ENCODE peak calls at places on chromosomes 5 and 9, in six cellular contexts. S, F, O, L, H and N are unnamed samples.

GRCh38 chr9:88278036-88278435 is 110.2 kb upstream of the SPIN1 start:
- DNase-seq in L (no peak), H (peak; percentile 32), S (no peak), F (no peak), O (no peak), N (no peak)

GRCh38 chr5:108726446-108727091 is 21.1 kb upstream of the FER start:
- DNase-seq in F (no peak), H (no peak), S (peak; percentile 19), O (no peak), L (no peak), N (no peak)

GRCh38 chr5:137630972-137631370 is 104.9 kb downstream of the KLHL3 start:
- DNase-seq in S (no peak), F (no peak), L (no peak), H (peak; percentile 8), O (no peak), N (no peak)

GRCh38 chr9:18997151-18997550 is 35.9 kb downstream of the SAXO1 start:
- DNase-seq in H (no peak), S (no peak), L (no peak), F (no peak), O (no peak), N (no peak)

GRCh38 chr9:131951155-131951554 is 128.5 kb downstream of the MED27 start:
- DNase-seq in H (no peak), S (no peak), O (no peak), F (no peak), L (no peak), N (no peak)

GRCh38 chr9:9499546-9499945 is 1113.3 kb downstream of the PTPRD start:
- DNase-seq in F (no peak), O (no peak), L (no peak), H (no peak), S (no peak), N (no peak)

GRCh38 chr9:127467621-127468020 is 16.3 kb downstream of the LRSAM1 start:
- DNase-seq in O (no peak), F (no peak), L (no peak), H (no peak), S (no peak), N (no peak)

GRCh38 chr5:13566903-13567339 is 377.6 kb downstream of the DNAH5 start:
- DNase-seq in O (no peak), F (peak; percentile 64), H (peak; percentile 10), S (peak; percentile 68), L (peak; percentile 72), N (peak; percentile 75)

GRCh38 chr5:127014573-127014972 is 15.8 kb downstream of the MARCHF3 start:
- DNase-seq in S (no peak), L (no peak), F (no peak), H (no peak), O (no peak), N (no peak)

GRCh38 chr5:99646011-99646647 is 717.3 kb upstream of the CHD1 start:
- DNase-seq in O (no peak), F (no peak), H (no peak), L (no peak), S (no peak), N (no peak)

GRCh38 chr5:54881286-54882005 is 103.9 kb downstream of the ESM1 start:
- DNase-seq in S (no peak), H (no peak), O (peak; percentile 18), L (no peak), F (no peak), N (no peak)

GRCh38 chr5:135504376-135504775 is 31.4 kb downstream of the NEUROG1 start:
- DNase-seq in L (no peak), F (no peak), H (no peak), S (no peak), O (no peak), N (no peak)

GRCh38 chr5:135511858-135512257 is 23.9 kb downstream of the NEUROG1 start:
- DNase-seq in H (no peak), L (no peak), O (no peak), F (no peak), S (no peak), N (no peak)

GRCh38 chr5:135509995-135510394 is 25.8 kb downstream of the NEUROG1 start:
- DNase-seq in H (no peak), O (no peak), L (no peak), S (no peak), F (no peak), N (no peak)

GRCh38 chr5:135505973-135506372 is 29.8 kb downstream of the NEUROG1 start:
- DNase-seq in L (no peak), O (no peak), S (peak; percentile 9), F (no peak), H (no peak), N (no peak)

DNA sequence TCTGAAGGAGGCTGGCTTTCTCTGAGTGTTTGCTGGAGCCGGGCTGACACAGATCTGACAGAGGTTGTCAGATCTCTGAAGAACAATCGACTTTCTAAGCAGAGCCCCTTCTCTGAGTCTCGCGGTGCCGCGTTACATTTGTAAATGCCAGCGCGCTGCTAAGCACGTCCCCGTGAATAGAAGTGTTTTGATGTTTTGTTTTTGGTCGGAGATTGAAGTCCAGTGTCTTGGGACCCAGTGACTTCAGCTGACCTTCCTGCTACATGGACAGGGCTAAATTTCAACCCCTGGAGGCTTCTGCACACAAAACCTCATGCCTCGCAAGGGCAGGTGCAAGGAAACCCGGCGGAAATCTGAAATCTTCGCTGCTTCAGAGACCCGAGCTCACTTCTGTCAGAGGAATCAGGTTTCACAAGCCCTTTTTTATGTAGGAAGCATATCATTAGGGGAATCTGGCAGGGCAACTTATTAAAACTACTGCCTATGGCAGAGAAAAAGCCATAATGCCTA is 27.2 kb downstream of the NEUROG1 start:
- DNase-seq in O (no peak), F (no peak), S (no peak), H (peak; percentile 69), L (no peak), N (no peak)
- H3K4me3 ChIP-seq in O (no peak overlapping the region), F (no peak overlapping the region), S (no peak overlapping the region), H (peak overlapping the region; percentile 48), L (no peak overlapping the region), N (no peak overlapping the region)

GRCh38 chr5:181084631-181085195 is 44.6 kb downstream of the BTNL9 start:
- DNase-seq in S (no peak), L (no peak), F (no peak), H (peak; percentile 36), O (no peak), N (no peak)
- H3K4me3 ChIP-seq in S (no peak overlapping the region), L (no peak overlapping the region), F (no peak overlapping the region), H (peak overlapping the region; percentile 49), O (no peak overlapping the region), N (no peak overlapping the region)

GRCh38 chr5:34053571-34054271 is 10.7 kb upstream of the C1QTNF3 start:
- DNase-seq in F (no peak), H (no peak), O (no peak), S (no peak), L (no peak), N (no peak)
- H3K4me3 ChIP-seq in F (no peak overlapping the region), H (no peak overlapping the region), O (no peak overlapping the region), S (no peak overlapping the region), L (no peak overlapping the region), N (no peak overlapping the region)

DNA sequence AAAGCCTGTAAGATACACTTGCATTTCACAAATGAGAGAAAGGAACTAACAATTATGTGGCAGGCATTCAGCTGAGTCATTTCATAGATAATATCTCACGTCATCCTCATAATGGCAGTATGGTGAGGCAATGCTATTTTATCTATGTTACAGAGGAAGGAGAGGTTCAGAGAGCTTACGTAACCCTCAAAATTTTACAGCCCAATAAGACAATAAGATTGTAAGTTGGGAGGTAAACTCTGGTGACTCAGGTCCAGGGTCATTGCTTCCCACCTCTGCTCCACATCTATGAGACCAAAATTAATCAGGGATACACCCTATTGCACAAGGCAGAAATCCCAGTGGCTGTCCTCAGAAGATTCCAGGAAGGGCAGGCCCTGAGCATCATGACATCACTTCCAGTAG is 309.7 kb downstream of the NSG2 start:
- DNase-seq in O (no peak), H (no peak), F (peak; percentile 48), L (peak; percentile 87), S (peak; percentile 87), N (peak; percentile 37)
- H3K4me3 ChIP-seq in O (no peak overlapping the region), H (no peak overlapping the region), F (no peak overlapping the region), L (no peak overlapping the region), S (no peak overlapping the region), N (no peak overlapping the region)

DNA sequence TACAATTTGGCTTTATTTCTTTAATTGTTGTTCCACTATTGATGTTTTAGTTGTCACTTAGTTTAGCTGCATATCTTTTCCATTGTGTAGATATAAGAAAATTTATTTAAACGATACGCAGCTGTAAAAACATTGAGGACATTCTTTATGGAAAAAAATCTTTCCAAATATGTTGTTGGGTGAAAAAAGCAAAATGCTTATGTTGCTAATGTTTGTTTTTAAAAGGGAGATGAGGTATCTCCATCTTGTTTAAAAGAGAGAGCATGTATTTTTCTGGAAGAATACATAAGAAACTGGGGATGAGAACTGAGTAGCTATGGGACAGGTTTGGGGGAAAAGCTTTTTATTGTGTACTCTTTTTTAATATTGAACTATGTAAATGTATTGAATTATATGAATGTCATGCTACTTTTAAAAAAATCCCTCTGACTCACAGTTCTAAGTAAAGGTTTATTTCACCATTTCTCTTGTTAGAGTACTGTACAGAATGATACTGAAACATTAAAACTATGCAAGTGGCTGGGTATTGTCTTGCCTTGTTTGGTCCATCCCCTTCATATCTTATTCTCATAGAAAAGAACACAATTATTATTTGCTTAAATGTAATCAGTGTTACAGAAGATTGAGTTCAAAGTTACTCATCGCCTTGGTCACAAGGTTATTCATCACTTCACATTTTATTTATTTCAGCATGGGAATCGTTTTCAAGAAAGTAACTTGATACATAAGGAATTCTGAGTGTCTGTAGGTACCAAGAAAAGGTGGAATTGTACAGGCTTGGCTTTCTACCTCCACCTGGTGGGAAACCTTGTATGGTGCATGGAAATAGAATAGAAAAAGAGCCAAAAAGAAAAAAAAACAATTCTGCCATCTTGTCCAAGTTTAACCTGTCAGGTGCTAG is 85.8 kb downstream of the RIC1 start:
- DNase-seq in H (peak; percentile 67), L (no peak), O (no peak), S (peak; percentile 53), F (peak; percentile 6), N (no peak)
- H3K4me3 ChIP-seq in H (no peak overlapping the region), L (no peak overlapping the region), O (no peak overlapping the region), S (no peak overlapping the region), F (no peak overlapping the region), N (no peak overlapping the region)

DNA sequence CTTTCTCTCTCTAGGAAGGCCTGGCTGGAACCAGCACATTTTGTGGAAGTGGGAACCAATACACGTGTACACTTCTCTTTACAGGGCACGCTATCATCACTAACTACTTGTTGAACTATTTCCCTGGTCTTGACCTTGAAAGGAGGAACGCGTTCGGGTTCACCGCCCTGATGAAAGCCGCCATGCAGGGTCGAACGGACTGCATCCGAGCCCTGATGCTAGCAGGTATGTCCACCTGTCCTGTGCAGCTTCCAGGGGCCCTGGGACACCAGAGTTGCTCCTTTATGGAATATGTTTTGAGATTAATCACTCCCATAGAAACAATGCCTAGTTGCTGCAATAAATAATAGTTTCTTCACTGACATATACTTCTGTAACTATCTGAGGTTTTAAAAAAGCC is 74.1 kb downstream of the ANKRD33B start:
- DNase-seq in H (peak; percentile 30), O (no peak), L (no peak), S (no peak), F (no peak), N (no peak)
- H3K4me3 ChIP-seq in H (peak overlapping the region; percentile 47), O (no peak overlapping the region), L (no peak overlapping the region), S (no peak overlapping the region), F (no peak overlapping the region), N (no peak overlapping the region)

DNA sequence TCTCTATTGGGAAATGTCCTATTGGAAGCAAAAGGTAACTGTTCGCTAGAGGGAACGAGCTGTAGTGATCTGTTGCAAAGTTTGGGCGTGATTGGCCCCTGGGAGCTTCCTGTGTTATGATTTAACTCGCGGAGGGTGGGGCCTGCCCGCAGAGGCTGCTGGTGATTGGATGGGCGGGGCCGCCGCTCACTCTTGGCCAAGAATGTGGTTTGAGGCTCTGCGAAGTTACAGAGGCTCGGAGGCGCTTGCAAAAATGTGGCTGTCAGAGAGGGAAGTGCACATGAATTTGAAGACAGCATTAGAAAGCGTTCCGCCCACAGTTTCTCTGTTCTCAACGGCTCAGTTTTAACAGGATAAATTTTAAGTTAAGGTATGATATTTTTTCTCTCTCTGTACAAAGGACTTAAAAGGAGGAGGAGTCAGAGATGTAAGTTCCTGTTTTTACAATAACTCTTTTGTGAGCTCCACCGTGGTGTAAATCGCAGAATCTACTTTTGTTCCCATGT is 46.9 kb downstream of the CNTRL start:
- DNase-seq in F (peak; percentile 99), L (peak; percentile 72), H (peak; percentile 98), S (peak; percentile 97), O (peak; percentile 98), N (peak; percentile 87)
- H3K4me3 ChIP-seq in F (peak overlapping the region; percentile 53), L (peak overlapping the region; percentile 41), H (peak overlapping the region; percentile 46), S (peak overlapping the region; percentile 38), O (peak overlapping the region; percentile 61), N (peak overlapping the region; percentile 47)